ENCODE peak calls at places on chromosome 19, in ten cellular contexts. One of them, this sample, is unnamed.

GRCh38 chr19:2167896-2168618 is 4.3 kb downstream of the DOT1L start:
- DNase-seq in IMR-90: peak
- DNase-seq in Panc1: no peak
- DNase-seq in activated CD8-positive, alpha-beta T cell treated with anti-CD3 and anti-CD28 coated beads for 36 hours: peak
- DNase-seq in heart left ventricle: peak
- DNase-seq in glutamatergic neuron: no peak
- DNase-seq in GM06990: peak
- DNase-seq in activated B cell treated with CpG ODN at 0.5 μM for 24 hours: peak
- DNase-seq in fibroblast of mammary gland: peak
- DNase-seq in epithelial cell of esophagus: peak
- DNase-seq in this sample: peak

GRCh38 chr19:5697022-5697889 is 7.2 kb downstream of the RPL36 start:
- DNase-seq in IMR-90: no peak
- DNase-seq in Panc1: no peak
- DNase-seq in activated CD8-positive, alpha-beta T cell treated with anti-CD3 and anti-CD28 coated beads for 36 hours: no peak
- DNase-seq in heart left ventricle: no peak
- DNase-seq in glutamatergic neuron: peak
- DNase-seq in GM06990: no peak
- DNase-seq in activated B cell treated with CpG ODN at 0.5 μM for 24 hours: no peak
- DNase-seq in fibroblast of mammary gland: no peak
- DNase-seq in epithelial cell of esophagus: no peak
- DNase-seq in this sample: no peak

GRCh38 chr19:40150170-40150569 is 41.1 kb upstream of the MAP3K10 start:
- DNase-seq in IMR-90: peak
- DNase-seq in Panc1: no peak
- DNase-seq in activated CD8-positive, alpha-beta T cell treated with anti-CD3 and anti-CD28 coated beads for 36 hours: no peak
- DNase-seq in heart left ventricle: no peak
- DNase-seq in glutamatergic neuron: no peak
- DNase-seq in GM06990: no peak
- DNase-seq in activated B cell treated with CpG ODN at 0.5 μM for 24 hours: no peak
- DNase-seq in fibroblast of mammary gland: peak
- DNase-seq in epithelial cell of esophagus: no peak
- DNase-seq in this sample: no peak

GRCh38 chr19:50639121-50640112 is at the start of gene SYT3:
- DNase-seq in IMR-90: peak
- DNase-seq in Panc1: no peak
- DNase-seq in activated CD8-positive, alpha-beta T cell treated with anti-CD3 and anti-CD28 coated beads for 36 hours: peak
- DNase-seq in heart left ventricle: peak
- DNase-seq in glutamatergic neuron: peak
- DNase-seq in GM06990: no peak
- DNase-seq in activated B cell treated with CpG ODN at 0.5 μM for 24 hours: peak
- DNase-seq in fibroblast of mammary gland: peak
- DNase-seq in epithelial cell of esophagus: no peak
- DNase-seq in this sample: no peak

GRCh38 chr19:13574933-13575332 is 68.7 kb upstream of the CACNA1A start:
- DNase-seq in IMR-90: peak
- DNase-seq in Panc1: no peak
- DNase-seq in activated CD8-positive, alpha-beta T cell treated with anti-CD3 and anti-CD28 coated beads for 36 hours: no peak
- DNase-seq in heart left ventricle: no peak
- DNase-seq in glutamatergic neuron: peak
- DNase-seq in GM06990: no peak
- DNase-seq in activated B cell treated with CpG ODN at 0.5 μM for 24 hours: no peak
- DNase-seq in fibroblast of mammary gland: peak
- DNase-seq in epithelial cell of esophagus: no peak
- DNase-seq in this sample: no peak

GRCh38 chr19:11473725-11474124 is 7.1 kb downstream of the ELAVL3 start:
- DNase-seq in IMR-90: no peak
- DNase-seq in Panc1: no peak
- DNase-seq in activated CD8-positive, alpha-beta T cell treated with anti-CD3 and anti-CD28 coated beads for 36 hours: no peak
- DNase-seq in heart left ventricle: no peak
- DNase-seq in glutamatergic neuron: no peak
- DNase-seq in GM06990: no peak
- DNase-seq in activated B cell treated with CpG ODN at 0.5 μM for 24 hours: no peak
- DNase-seq in fibroblast of mammary gland: no peak
- DNase-seq in epithelial cell of esophagus: no peak
- DNase-seq in this sample: no peak

GRCh38 chr19:39064405-39064804 is 19.8 kb upstream of the ACP7 start:
- DNase-seq in IMR-90: no peak
- DNase-seq in Panc1: no peak
- DNase-seq in activated CD8-positive, alpha-beta T cell treated with anti-CD3 and anti-CD28 coated beads for 36 hours: no peak
- DNase-seq in heart left ventricle: no peak
- DNase-seq in glutamatergic neuron: no peak
- DNase-seq in GM06990: no peak
- DNase-seq in activated B cell treated with CpG ODN at 0.5 μM for 24 hours: no peak
- DNase-seq in fibroblast of mammary gland: no peak
- DNase-seq in epithelial cell of esophagus: no peak
- DNase-seq in this sample: no peak

GRCh38 chr19:20321139-20321656 is 154.2 kb downstream of the ZNF486 start:
- DNase-seq in IMR-90: no peak
- DNase-seq in Panc1: no peak
- DNase-seq in activated CD8-positive, alpha-beta T cell treated with anti-CD3 and anti-CD28 coated beads for 36 hours: no peak
- DNase-seq in heart left ventricle: no peak
- DNase-seq in glutamatergic neuron: no peak
- DNase-seq in GM06990: no peak
- DNase-seq in activated B cell treated with CpG ODN at 0.5 μM for 24 hours: no peak
- DNase-seq in fibroblast of mammary gland: no peak
- DNase-seq in epithelial cell of esophagus: no peak
- DNase-seq in this sample: no peak

GRCh38 chr19:16327911-16328823 is 3.5 kb downstream of the KLF2 start:
- DNase-seq in IMR-90: peak
- DNase-seq in Panc1: no peak
- DNase-seq in activated CD8-positive, alpha-beta T cell treated with anti-CD3 and anti-CD28 coated beads for 36 hours: peak
- DNase-seq in heart left ventricle: peak
- DNase-seq in glutamatergic neuron: no peak
- DNase-seq in GM06990: peak
- DNase-seq in activated B cell treated with CpG ODN at 0.5 μM for 24 hours: peak
- DNase-seq in fibroblast of mammary gland: peak
- DNase-seq in epithelial cell of esophagus: peak
- DNase-seq in this sample: peak

GRCh38 chr19:41428481-41428859 is 1.3 kb upstream of the B3GNT8 start:
- DNase-seq in IMR-90: no peak
- DNase-seq in Panc1: no peak
- DNase-seq in activated CD8-positive, alpha-beta T cell treated with anti-CD3 and anti-CD28 coated beads for 36 hours: no peak
- DNase-seq in heart left ventricle: no peak
- DNase-seq in glutamatergic neuron: no peak
- DNase-seq in GM06990: no peak
- DNase-seq in activated B cell treated with CpG ODN at 0.5 μM for 24 hours: no peak
- DNase-seq in fibroblast of mammary gland: no peak
- DNase-seq in epithelial cell of esophagus: no peak
- DNase-seq in this sample: no peak

GRCh38 chr19:47305309-47305751 is 4.3 kb upstream of the C5AR1 start:
- DNase-seq in IMR-90: peak
- DNase-seq in Panc1: no peak
- DNase-seq in activated CD8-positive, alpha-beta T cell treated with anti-CD3 and anti-CD28 coated beads for 36 hours: peak
- DNase-seq in heart left ventricle: peak
- DNase-seq in glutamatergic neuron: peak
- DNase-seq in GM06990: peak
- DNase-seq in activated B cell treated with CpG ODN at 0.5 μM for 24 hours: peak
- DNase-seq in fibroblast of mammary gland: peak
- DNase-seq in epithelial cell of esophagus: peak
- DNase-seq in this sample: peak

GRCh38 chr19:52270266-52270885 is 989 bp downstream of the ZNF766 start:
- DNase-seq in IMR-90: peak
- DNase-seq in Panc1: no peak
- DNase-seq in activated CD8-positive, alpha-beta T cell treated with anti-CD3 and anti-CD28 coated beads for 36 hours: peak
- DNase-seq in heart left ventricle: no peak
- DNase-seq in glutamatergic neuron: peak
- DNase-seq in GM06990: peak
- DNase-seq in activated B cell treated with CpG ODN at 0.5 μM for 24 hours: no peak
- DNase-seq in fibroblast of mammary gland: peak
- DNase-seq in epithelial cell of esophagus: peak
- DNase-seq in this sample: no peak

GRCh38 chr19:45556835-45557234 is 27.8 kb downstream of the OPA3 start:
- DNase-seq in IMR-90: no peak
- DNase-seq in Panc1: no peak
- DNase-seq in activated CD8-positive, alpha-beta T cell treated with anti-CD3 and anti-CD28 coated beads for 36 hours: no peak
- DNase-seq in heart left ventricle: no peak
- DNase-seq in glutamatergic neuron: no peak
- DNase-seq in GM06990: no peak
- DNase-seq in activated B cell treated with CpG ODN at 0.5 μM for 24 hours: no peak
- DNase-seq in fibroblast of mammary gland: no peak
- DNase-seq in epithelial cell of esophagus: no peak
- DNase-seq in this sample: no peak

GRCh38 chr19:1882089-1882785 is 3.1 kb downstream of the ABHD17A start:
- DNase-seq in IMR-90: no peak
- DNase-seq in Panc1: no peak
- DNase-seq in activated CD8-positive, alpha-beta T cell treated with anti-CD3 and anti-CD28 coated beads for 36 hours: peak
- DNase-seq in heart left ventricle: no peak
- DNase-seq in glutamatergic neuron: no peak
- DNase-seq in GM06990: no peak
- DNase-seq in activated B cell treated with CpG ODN at 0.5 μM for 24 hours: no peak
- DNase-seq in fibroblast of mammary gland: no peak
- DNase-seq in epithelial cell of esophagus: no peak
- DNase-seq in this sample: no peak

DNA sequence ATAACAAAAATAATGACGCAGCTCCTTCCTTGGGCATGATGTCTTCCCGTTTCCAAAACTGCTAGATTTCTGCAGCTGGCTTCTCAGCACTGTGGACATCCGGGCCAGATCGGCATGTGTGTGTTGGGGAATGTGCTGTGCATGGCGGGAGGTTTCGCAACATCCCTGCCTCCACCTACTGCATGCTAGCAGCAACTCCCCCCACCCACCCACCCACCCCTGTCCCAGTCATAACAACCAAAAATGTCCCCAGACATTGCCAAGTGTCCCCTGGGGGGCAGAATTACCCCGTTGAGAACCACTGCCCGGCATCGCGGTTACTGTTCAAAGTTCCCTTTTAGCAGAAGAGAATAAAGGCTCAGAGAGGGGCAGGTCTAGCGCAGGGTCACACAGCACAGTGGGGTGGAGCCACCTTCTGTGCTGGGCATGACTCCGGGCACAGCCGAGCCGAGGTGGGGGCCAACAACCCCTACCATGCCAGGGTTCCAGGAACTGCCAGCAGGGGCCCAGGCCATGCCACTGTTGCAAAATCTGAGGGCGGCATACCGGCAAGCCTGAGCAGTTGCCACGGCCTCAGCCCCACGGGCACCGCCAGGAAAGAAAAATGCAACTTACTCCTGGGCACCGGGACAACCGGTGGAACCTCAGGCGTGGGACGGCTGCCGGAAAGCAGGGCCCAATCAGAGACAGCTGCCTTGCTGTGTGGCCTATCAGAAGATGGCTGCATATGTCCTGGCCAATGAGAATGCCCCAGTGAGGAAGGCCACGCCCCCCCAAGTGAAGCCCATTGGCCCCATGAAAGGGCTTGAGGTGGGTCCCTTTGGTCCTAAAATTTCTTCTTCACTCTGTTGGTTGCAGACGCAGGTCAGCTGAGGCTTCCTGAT is 22.5 kb upstream of the NFIC start:
- DNase-seq in IMR-90: peak
- DNase-seq in Panc1: no peak
- DNase-seq in activated CD8-positive, alpha-beta T cell treated with anti-CD3 and anti-CD28 coated beads for 36 hours: peak
- DNase-seq in heart left ventricle: peak
- DNase-seq in glutamatergic neuron: no peak
- DNase-seq in GM06990: no peak
- DNase-seq in activated B cell treated with CpG ODN at 0.5 μM for 24 hours: no peak
- DNase-seq in fibroblast of mammary gland: peak
- DNase-seq in epithelial cell of esophagus: peak
- DNase-seq in this sample: peak
- TF ChIP-seq CTCF in IMR-90: no peak
- TF ChIP-seq CTCF in Panc1: no peak
- TF ChIP-seq CTCF in activated CD8-positive, alpha-beta T cell treated with anti-CD3 and anti-CD28 coated beads for 36 hours: peak
- TF ChIP-seq CTCF in heart left ventricle: no peak
- TF ChIP-seq CTCF in glutamatergic neuron: no peak
- TF ChIP-seq CTCF in GM06990: peak
- TF ChIP-seq CTCF in activated B cell treated with CpG ODN at 0.5 μM for 24 hours: no peak
- TF ChIP-seq CTCF in fibroblast of mammary gland: no peak
- TF ChIP-seq CTCF in epithelial cell of esophagus: peak
- TF ChIP-seq CTCF in this sample: no peak

GRCh38 chr19:30406220-30406944 is 34.2 kb downstream of the ZNF536 start:
- DNase-seq in IMR-90: no peak
- DNase-seq in Panc1: no peak
- DNase-seq in activated CD8-positive, alpha-beta T cell treated with anti-CD3 and anti-CD28 coated beads for 36 hours: no peak
- DNase-seq in heart left ventricle: no peak
- DNase-seq in glutamatergic neuron: no peak
- DNase-seq in GM06990: no peak
- DNase-seq in activated B cell treated with CpG ODN at 0.5 μM for 24 hours: no peak
- DNase-seq in fibroblast of mammary gland: no peak
- DNase-seq in epithelial cell of esophagus: no peak
- DNase-seq in this sample: no peak
- TF ChIP-seq CTCF in IMR-90: no peak
- TF ChIP-seq CTCF in Panc1: peak
- TF ChIP-seq CTCF in activated CD8-positive, alpha-beta T cell treated with anti-CD3 and anti-CD28 coated beads for 36 hours: no peak
- TF ChIP-seq CTCF in heart left ventricle: peak
- TF ChIP-seq CTCF in glutamatergic neuron: no peak
- TF ChIP-seq CTCF in GM06990: peak
- TF ChIP-seq CTCF in activated B cell treated with CpG ODN at 0.5 μM for 24 hours: no peak
- TF ChIP-seq CTCF in fibroblast of mammary gland: no peak
- TF ChIP-seq CTCF in epithelial cell of esophagus: no peak
- TF ChIP-seq CTCF in this sample: no peak

DNA sequence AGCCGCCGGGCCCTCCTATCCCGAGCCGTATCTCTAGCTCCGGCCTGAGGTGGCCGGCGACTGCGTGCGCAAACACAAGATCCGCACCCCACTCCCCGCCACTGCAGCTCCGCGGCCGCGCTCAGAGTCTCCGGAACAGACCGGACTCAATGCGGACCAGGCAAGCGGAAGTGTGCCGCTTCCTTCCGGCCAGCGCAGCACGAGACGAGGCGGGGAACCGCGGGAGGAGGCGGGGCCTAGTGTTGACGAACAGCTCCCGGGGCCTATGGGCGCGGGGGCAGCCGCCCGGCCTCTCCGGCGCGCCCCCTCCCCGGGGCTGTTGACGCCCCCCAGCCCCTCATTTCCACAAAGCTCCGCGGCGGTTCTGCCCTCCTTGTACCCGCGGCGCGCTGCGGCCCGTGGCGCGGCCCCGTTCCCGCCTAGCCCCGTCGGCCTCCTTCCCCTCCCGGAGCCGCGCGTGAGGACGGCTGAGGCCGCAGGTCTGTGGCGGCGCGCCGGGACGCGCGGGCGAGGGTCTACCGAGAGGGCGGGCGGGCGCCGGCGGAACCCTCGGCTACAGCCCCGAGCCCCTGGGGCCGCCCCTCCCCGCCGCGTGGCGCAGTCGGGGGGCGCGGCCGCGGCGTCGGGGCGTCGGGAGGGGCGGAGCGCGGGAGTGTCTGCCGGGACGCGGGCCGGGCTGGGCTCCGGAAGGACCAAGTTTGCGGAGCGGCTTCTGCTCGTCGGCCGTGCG is at the start of gene DPY19L3:
- DNase-seq in IMR-90: peak
- DNase-seq in Panc1: peak
- DNase-seq in activated CD8-positive, alpha-beta T cell treated with anti-CD3 and anti-CD28 coated beads for 36 hours: peak
- DNase-seq in heart left ventricle: peak
- DNase-seq in glutamatergic neuron: peak
- DNase-seq in GM06990: peak
- DNase-seq in activated B cell treated with CpG ODN at 0.5 μM for 24 hours: peak
- DNase-seq in fibroblast of mammary gland: peak
- DNase-seq in epithelial cell of esophagus: peak
- DNase-seq in this sample: peak
- TF ChIP-seq CTCF in IMR-90: no peak
- TF ChIP-seq CTCF in Panc1: no peak
- TF ChIP-seq CTCF in activated CD8-positive, alpha-beta T cell treated with anti-CD3 and anti-CD28 coated beads for 36 hours: no peak
- TF ChIP-seq CTCF in heart left ventricle: no peak
- TF ChIP-seq CTCF in glutamatergic neuron: no peak
- TF ChIP-seq CTCF in GM06990: no peak
- TF ChIP-seq CTCF in activated B cell treated with CpG ODN at 0.5 μM for 24 hours: no peak
- TF ChIP-seq CTCF in fibroblast of mammary gland: no peak
- TF ChIP-seq CTCF in epithelial cell of esophagus: no peak
- TF ChIP-seq CTCF in this sample: no peak

GRCh38 chr19:7219056-7219455 is 75.2 kb downstream of the INSR start:
- DNase-seq in IMR-90: no peak
- DNase-seq in Panc1: no peak
- DNase-seq in activated CD8-positive, alpha-beta T cell treated with anti-CD3 and anti-CD28 coated beads for 36 hours: no peak
- DNase-seq in heart left ventricle: no peak
- DNase-seq in glutamatergic neuron: no peak
- DNase-seq in GM06990: no peak
- DNase-seq in activated B cell treated with CpG ODN at 0.5 μM for 24 hours: no peak
- DNase-seq in fibroblast of mammary gland: no peak
- DNase-seq in epithelial cell of esophagus: no peak
- DNase-seq in this sample: no peak
- TF ChIP-seq CTCF in IMR-90: no peak
- TF ChIP-seq CTCF in Panc1: no peak
- TF ChIP-seq CTCF in activated CD8-positive, alpha-beta T cell treated with anti-CD3 and anti-CD28 coated beads for 36 hours: no peak
- TF ChIP-seq CTCF in heart left ventricle: no peak
- TF ChIP-seq CTCF in glutamatergic neuron: no peak
- TF ChIP-seq CTCF in GM06990: no peak
- TF ChIP-seq CTCF in activated B cell treated with CpG ODN at 0.5 μM for 24 hours: no peak
- TF ChIP-seq CTCF in fibroblast of mammary gland: no peak
- TF ChIP-seq CTCF in epithelial cell of esophagus: no peak
- TF ChIP-seq CTCF in this sample: no peak